ENCODE peak calls at places on chromosome 5, in six cellular contexts. R is left ventricle myocardium inferior, Z is A549, J is tibial artery, P is uterus, Q is body of pancreas. B is an unnamed sample.

GRCh38 chr5:179220716-179221115 is 124.5 kb downstream of the ADAMTS2 start:
- DNase-seq in R (no peak), Z (no peak), J (no peak), P (no peak), Q (no peak), B (no peak)

GRCh38 chr5:111635946-111636315 is 121.1 kb downstream of the NREP start:
- DNase-seq in R (no peak), Z (no peak), J (no peak), P (no peak), Q (no peak), B (no peak)

GRCh38 chr5:90342576-90342975 is 67.0 kb downstream of the CETN3 start:
- DNase-seq in R (no peak), Z (no peak), J (no peak), P (no peak), Q (no peak), B (no peak)

GRCh38 chr5:88734191-88734640 is 148.8 kb downstream of the MEF2C start:
- DNase-seq in R (no peak), Z (no peak), J (no peak), P (no peak), Q (no peak), B (no peak)

GRCh38 chr5:110323357-110323756 is 403.1 kb downstream of the TMEM232 start:
- DNase-seq in R (no peak), Z (no peak), J (no peak), P (no peak), Q (no peak), B (no peak)

GRCh38 chr5:153983885-153984284 is 54.8 kb downstream of the FAM114A2 start:
- DNase-seq in R (no peak), Z (no peak), J (no peak), P (no peak), Q (no peak), B (no peak)

GRCh38 chr5:17381926-17382325 is 116.1 kb upstream of the TAF11L2 start:
- DNase-seq in R (peak; percentile 33), Z (no peak), J (peak; percentile 72), P (no peak), Q (no peak), B (peak; percentile 72)

GRCh38 chr5:42274913-42275312 is 148.3 kb upstream of the GHR start:
- DNase-seq in R (no peak), Z (no peak), J (no peak), P (no peak), Q (no peak), B (no peak)

GRCh38 chr5:62593331-62593730 is 14.7 kb downstream of the LRRC70 start:
- DNase-seq in R (no peak), Z (peak; percentile 11), J (no peak), P (no peak), Q (no peak), B (no peak)

GRCh38 chr5:127333463-127333862 is 42.9 kb downstream of the MEGF10 start:
- DNase-seq in R (no peak), Z (no peak), J (no peak), P (no peak), Q (no peak), B (no peak)

GRCh38 chr5:133918316-133918715 is 50.1 kb downstream of the C5orf15 start:
- DNase-seq in R (no peak), Z (no peak), J (no peak), P (no peak), Q (no peak), B (no peak)
- H3K4me1 ChIP-seq in R (no peaks in the 10 kb centered on the region), Z (no peaks in the 10 kb centered on the region), J (no peaks in the 10 kb centered on the region), P (no peaks in the 10 kb centered on the region), Q (peaks cover 38% of the 10 kb centered on the region), B (no peaks in the 10 kb centered on the region)

GRCh38 chr5:149264432-149265069 is 7.1 kb upstream of the AFAP1L1 start:
- DNase-seq in R (no peak), Z (no peak), J (no peak), P (no peak), Q (peak; percentile 56), B (no peak)

GRCh38 chr5:149267241-149267973 is 4.3 kb upstream of the AFAP1L1 start:
- DNase-seq in R (no peak), Z (no peak), J (no peak), P (no peak), Q (no peak), B (no peak)

GRCh38 chr5:149268928-149269557 is 2.6 kb upstream of the AFAP1L1 start:
- DNase-seq in R (no peak), Z (peak; percentile 71), J (no peak), P (no peak), Q (no peak), B (no peak)

GRCh38 chr5:149262315-149262714 is 9.3 kb upstream of the AFAP1L1 start:
- DNase-seq in R (no peak), Z (no peak), J (no peak), P (no peak), Q (no peak), B (no peak)

GRCh38 chr5:149265559-149265958 is 6.1 kb upstream of the AFAP1L1 start:
- DNase-seq in R (no peak), Z (peak; percentile 31), J (no peak), P (no peak), Q (no peak), B (no peak)
- TF ChIP-seq CTCF in R (peak; percentile 71), Z (peak; percentile 50), J (peak; percentile 27), P (peak; percentile 23), Q (peak; percentile 5), B (peak; percentile 69)

DNA sequence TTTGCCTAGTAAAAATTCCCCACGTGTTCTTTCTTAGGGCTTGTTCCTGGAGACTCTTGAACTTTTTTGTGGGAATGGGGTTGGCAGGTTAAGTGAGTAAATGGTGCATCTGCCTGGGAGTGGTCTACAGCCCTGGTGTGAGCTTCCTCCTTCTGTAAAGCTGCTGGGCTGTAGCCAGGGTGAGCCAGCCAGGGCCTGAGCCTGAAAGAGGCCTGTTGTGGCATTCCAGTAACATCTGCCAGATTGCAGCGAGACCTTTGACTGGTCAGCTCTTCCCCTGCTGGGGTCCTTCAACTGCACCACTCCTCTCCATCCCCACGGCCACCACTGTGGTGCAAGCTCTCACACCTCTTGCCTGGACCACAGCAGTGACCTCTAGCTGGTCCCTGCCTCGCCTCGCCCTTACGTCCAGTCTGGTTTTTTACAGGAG is 47.5 kb downstream of the SLC22A5 start:
- DNase-seq in R (peak; percentile 52), Z (no peak), J (no peak), P (no peak), Q (no peak), B (no peak)
- H3K27ac ChIP-seq in R (peak overlapping the region; percentile 99), Z (peak overlapping the region; percentile 54), J (peak overlapping the region; percentile 72), P (peak overlapping the region; percentile 57), Q (no peak overlapping the region), B (peak overlapping the region; percentile 52)

DNA sequence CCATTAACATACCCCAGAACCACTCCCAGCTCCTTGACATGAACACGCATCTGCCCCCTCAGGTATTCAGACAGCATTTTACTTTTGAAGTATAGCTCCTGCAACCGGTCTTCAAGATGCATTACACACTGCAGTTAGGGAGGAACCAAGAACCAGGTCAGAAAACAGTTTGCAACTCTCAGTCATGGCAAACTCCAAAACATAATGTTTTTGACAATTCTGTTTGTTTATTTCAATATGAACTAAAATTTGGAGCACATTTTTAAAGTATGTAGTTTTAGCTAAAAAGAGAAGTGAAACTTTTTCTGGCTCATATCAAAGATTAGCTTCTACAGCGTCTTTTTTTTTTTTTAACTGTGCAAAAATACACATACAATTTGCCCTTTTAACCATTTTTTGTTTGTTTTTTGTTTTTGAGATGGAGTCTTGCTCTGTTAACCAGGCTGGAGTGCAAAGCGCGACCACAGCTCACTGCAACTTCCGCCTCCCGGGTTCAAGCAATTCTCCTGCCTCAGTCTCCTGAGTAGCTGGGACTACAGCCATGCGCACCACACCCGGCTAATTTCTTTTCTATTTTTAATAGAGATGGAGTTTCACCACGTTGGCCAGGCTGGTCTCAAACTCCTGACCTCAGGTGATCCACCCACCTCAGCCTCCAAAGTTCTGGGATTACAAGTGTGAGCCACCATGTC is 12.2 kb upstream of the RAPGEF6 start:
- DNase-seq in R (no peak), Z (no peak), J (no peak), P (no peak), Q (no peak), B (no peak)
- H3K4me1 ChIP-seq in R (no peaks in the 10 kb centered on the region), Z (peaks cover 3% of the 10 kb centered on the region), J (no peaks in the 10 kb centered on the region), P (no peaks in the 10 kb centered on the region), Q (no peaks in the 10 kb centered on the region), B (no peaks in the 10 kb centered on the region)

B was measured in right atrium auricular region.